ENCODE peak calls at places on chromosomes 5 and 9, in five cellular contexts. G is GM23338, M is lower lobe of right lung, V is fibroblast of the aortic adventitia, X is fibroblast of villous mesenchyme. D is an unnamed sample.

GRCh38 chr9:131446276-131446675 is 52.4 kb downstream of the PRRC2B start:
- DNase-seq in G (no peak), M (no peak), V (no peak), X (no peak), D (no peak)

GRCh38 chr9:115109486-115109885 is 8.5 kb downstream of the TNC start:
- DNase-seq in G (no peak), M (no peak), V (peak; percentile 68), X (peak; percentile 53), D (no peak)

GRCh38 chr5:110769282-110769681 is 30.5 kb downstream of the SLC25A46 start:
- DNase-seq in G (no peak), M (no peak), V (peak; percentile 89), X (peak; percentile 87), D (no peak)

GRCh38 chr5:1865948-1866347 is 16.8 kb downstream of the IRX4 start:
- DNase-seq in G (no peak), M (no peak), V (no peak), X (no peak), D (no peak)

GRCh38 chr9:120877276-120878034 is 467 bp upstream of the PHF19 start:
- DNase-seq in G (peak; percentile 73), M (peak; percentile 75), V (peak; percentile 41), X (peak; percentile 73), D (peak; percentile 84)

GRCh38 chr5:3325811-3326568 is 269.6 kb upstream of the IRX1 start:
- DNase-seq in G (no peak), M (no peak), V (no peak), X (no peak), D (no peak)

GRCh38 chr5:34632805-34633414 is 23.2 kb upstream of the RAI14 start:
- DNase-seq in G (peak; percentile 41), M (no peak), V (no peak), X (peak; percentile 83), D (no peak)

GRCh38 chr9:112900901-112901300 is 10.2 kb upstream of the SLC46A2 start:
- DNase-seq in G (no peak), M (no peak), V (no peak), X (no peak), D (no peak)

GRCh38 chr9:129140397-129141065 is 29.3 kb downstream of the PTPA start:
- DNase-seq in G (peak; percentile 50), M (no peak), V (peak; percentile 58), X (peak; percentile 67), D (peak; percentile 30)

GRCh38 chr9:88696501-88696900 is 161.5 kb downstream of the NXNL2 start:
- DNase-seq in G (no peak), M (no peak), V (no peak), X (no peak), D (no peak)

GRCh38 chr5:51983161-51983560 is 599.9 kb downstream of the ISL1 start:
- DNase-seq in G (no peak), M (no peak), V (no peak), X (no peak), D (no peak)

GRCh38 chr5:144032375-144032774 is 138.1 kb downstream of the YIPF5 start:
- DNase-seq in G (no peak), M (no peak), V (no peak), X (no peak), D (no peak)

GRCh38 chr5:122263352-122264030 is 48.5 kb upstream of the SNCAIP start:
- DNase-seq in G (no peak), M (no peak), V (peak; percentile 30), X (peak; percentile 26), D (no peak)

GRCh38 chr9:105305834-105306233 is 61.4 kb downstream of the SLC44A1 start:
- DNase-seq in G (no peak), M (no peak), V (no peak), X (no peak), D (no peak)

GRCh38 chr9:68947842-68948569 is 65.9 kb downstream of the PRKACG start:
- DNase-seq in G (no peak), M (no peak), V (no peak), X (no peak), D (peak; percentile 41)

GRCh38 chr5:153088538-153088937 is 401.9 kb upstream of the GRIA1 start:
- DNase-seq in G (no peak), M (no peak), V (no peak), X (no peak), D (no peak)
- H3K4me3 ChIP-seq in G (no peak overlapping the region), M (no peak overlapping the region), V (no peak overlapping the region), X (no peak overlapping the region), D (no peak overlapping the region)

GRCh38 chr5:55360190-55360589 is 52.4 kb downstream of the MTREX start:
- DNase-seq in G (no peak), M (no peak), V (peak; percentile 16), X (no peak), D (no peak)

GRCh38 chr5:55356896-55357295 is 49.1 kb downstream of the MTREX start:
- DNase-seq in G (no peak), M (no peak), V (no peak), X (no peak), D (no peak)
- TF ChIP-seq CTCF in G (no peak), M (no peak), V (no peak), X (no peak), D (no peak)

GRCh38 chr5:88785396-88786216 is 97.4 kb downstream of the MEF2C start:
- DNase-seq in G (peak; percentile 23), M (no peak), V (peak; percentile 96), X (peak; percentile 68), D (no peak)
- H3K4me3 ChIP-seq in G (no peak overlapping the region), M (peak overlapping the region; percentile 20), V (peak overlapping the region; percentile 39), X (no peak overlapping the region), D (peak overlapping the region; percentile 14)

GRCh38 chr5:83516962-83517750 is 45.6 kb downstream of the VCAN start:
- DNase-seq in G (no peak), M (no peak), V (peak; percentile 43), X (peak; percentile 30), D (no peak)
- TF ChIP-seq CTCF in G (no peak), M (no peak), V (peak; percentile 60), X (peak; percentile 43), D (no peak)

GRCh38 chr9:16628421-16628820 is 242.0 kb downstream of the BNC2 start:
- DNase-seq in G (no peak), M (no peak), V (peak; percentile 76), X (no peak), D (no peak)

GRCh38 chr9:16626577-16627130 is 243.8 kb downstream of the BNC2 start:
- DNase-seq in G (peak; percentile 70), M (no peak), V (peak; percentile 84), X (peak; percentile 75), D (no peak)

GRCh38 chr9:16625106-16625505 is 245.4 kb downstream of the BNC2 start:
- DNase-seq in G (no peak), M (no peak), V (peak; percentile 43), X (no peak), D (no peak)

GRCh38 chr9:16625831-16626230 is 244.6 kb downstream of the BNC2 start:
- DNase-seq in G (peak; percentile 26), M (no peak), V (peak; percentile 74), X (peak; percentile 39), D (no peak)

GRCh38 chr9:16627967-16628366 is 242.5 kb downstream of the BNC2 start:
- DNase-seq in G (no peak), M (no peak), V (peak; percentile 98), X (peak; percentile 91), D (no peak)
- H3K4me3 ChIP-seq in G (no peak overlapping the region), M (no peak overlapping the region), V (peak overlapping the region; percentile 23), X (no peak overlapping the region), D (no peak overlapping the region)

D was measured in GM06990.